ENCODE peak calls at places on chromosomes 2 and 18, in five cellular contexts. K, N, J, G and A are unnamed samples.

GRCh38 chr2:241702405-241703127 is 727 bp downstream of the ING5 start:
- DNase-seq in K (peak; percentile 69), N (peak; percentile 87), J (peak; percentile 97), G (peak; percentile 80), A (peak; percentile 92)

GRCh38 chr2:15871239-15871783 is 69.0 kb upstream of the MYCN start:
- DNase-seq in K (no peak), N (no peak), J (no peak), G (no peak), A (no peak)

GRCh38 chr2:221254281-221254680 is 317.8 kb downstream of the EPHA4 start:
- DNase-seq in K (peak; percentile 11), N (no peak), J (peak; percentile 3), G (no peak), A (no peak)

GRCh38 chr2:48362515-48362914 is 167.4 kb upstream of the STON1 start:
- DNase-seq in K (no peak), N (no peak), J (no peak), G (no peak), A (no peak)

GRCh38 chr2:28469304-28469703 is 26.6 kb upstream of the PLB1 start:
- DNase-seq in K (peak; percentile 37), N (no peak), J (no peak), G (no peak), A (no peak)

GRCh38 chr18:56238576-56238975 is 399.8 kb downstream of the TXNL1 start:
- DNase-seq in K (no peak), N (no peak), J (no peak), G (no peak), A (no peak)

GRCh38 chr2:229342376-229342775 is 71.3 kb upstream of the PID1 start:
- DNase-seq in K (peak; percentile 14), N (peak; percentile 43), J (peak; percentile 45), G (peak; percentile 7), A (peak; percentile 47)

GRCh38 chr18:21391074-21391673 is 149.1 kb downstream of the GREB1L start:
- DNase-seq in K (peak; percentile 79), N (no peak), J (peak; percentile 45), G (peak; percentile 4), A (no peak)

GRCh38 chr2:236402016-236402784 is 138.0 kb upstream of the ASB18 start:
- DNase-seq in K (no peak), N (no peak), J (no peak), G (no peak), A (no peak)

GRCh38 chr2:194087569-194087968 is 1569.5 kb upstream of the SLC39A10 start:
- DNase-seq in K (peak; percentile 1), N (no peak), J (no peak), G (no peak), A (no peak)

GRCh38 chr2:181005809-181006208 is 25.4 kb downstream of the UBE2E3 start:
- DNase-seq in K (no peak), N (no peak), J (no peak), G (no peak), A (no peak)

GRCh38 chr2:241744028-241744754 is 9.8 kb downstream of the D2HGDH start:
- DNase-seq in K (no peak), N (no peak), J (no peak), G (no peak), A (no peak)

GRCh38 chr2:25158096-25158852 is 10.1 kb downstream of the POMC start:
- DNase-seq in K (no peak), N (no peak), J (no peak), G (no peak), A (no peak)

GRCh38 chr18:43879350-43879749 is 602.1 kb upstream of the SYT4 start:
- DNase-seq in K (no peak), N (no peak), J (no peak), G (no peak), A (no peak)

GRCh38 chr2:584863-585823 is 92.1 kb downstream of the TMEM18 start:
- DNase-seq in K (no peak), N (no peak), J (no peak), G (no peak), A (no peak)

GRCh38 chr2:10162586-10163497 is 40.3 kb downstream of the RRM2 start:
- DNase-seq in K (no peak), N (no peak), J (no peak), G (no peak), A (peak; percentile 35)

GRCh38 chr2:215870986-215871385 is 142.4 kb downstream of the MREG start:
- DNase-seq in K (no peak), N (no peak), J (no peak), G (peak; percentile 15), A (no peak)

GRCh38 chr2:53028259-53028658 is 739.3 kb upstream of the CHAC2 start:
- DNase-seq in K (peak; percentile 75), N (no peak), J (peak; percentile 22), G (no peak), A (no peak)

GRCh38 chr2:192957425-192957824 is 762.7 kb upstream of the TMEFF2 start:
- DNase-seq in K (no peak), N (no peak), J (no peak), G (no peak), A (no peak)

GRCh38 chr18:79904357-79905147 is 46.9 kb downstream of the SLC66A2 start:
- DNase-seq in K (no peak), N (no peak), J (no peak), G (no peak), A (no peak)

GRCh38 chr18:50654658-50655550 is 95.0 kb downstream of the MAPK4 start:
- DNase-seq in K (no peak), N (peak; percentile 70), J (no peak), G (no peak), A (no peak)

GRCh38 chr2:116057538-116057937 is 1615.1 kb downstream of the DPP10 start:
- DNase-seq in K (no peak), N (no peak), J (no peak), G (no peak), A (no peak)

GRCh38 chr2:179768765-179769164 is 92.6 kb downstream of the ZNF385B start:
- DNase-seq in K (peak; percentile 93), N (no peak), J (no peak), G (no peak), A (no peak)

GRCh38 chr2:138086556-138086955 is 122.3 kb downstream of the HNMT start:
- DNase-seq in K (peak; percentile 72), N (no peak), J (no peak), G (no peak), A (no peak)

GRCh38 chr18:46946656-46947282 is 29.4 kb downstream of the KATNAL2 start:
- DNase-seq in K (peak; percentile 90), N (peak; percentile 81), J (peak; percentile 68), G (peak; percentile 88), A (peak; percentile 81)
- H3K4me3 ChIP-seq in K (peak overlapping the region; percentile 85), N (peak overlapping the region; percentile 59), J (no peak overlapping the region), G (peak overlapping the region; percentile 48), A (peak overlapping the region; percentile 15)

GRCh38 chr2:46548521-46549144 is 69.3 kb downstream of the TMEM247 start:
- DNase-seq in K (no peak), N (no peak), J (no peak), G (no peak), A (no peak)

GRCh38 chr2:46548103-46548486 is 68.7 kb downstream of the TMEM247 start:
- DNase-seq in K (no peak), N (peak; percentile 79), J (no peak), G (no peak), A (peak; percentile 67)

GRCh38 chr2:46547223-46548102 is 68.1 kb downstream of the TMEM247 start:
- DNase-seq in K (no peak), N (peak; percentile 76), J (no peak), G (no peak), A (no peak)

GRCh38 chr2:46550686-46551404 is 71.5 kb downstream of the TMEM247 start:
- DNase-seq in K (no peak), N (no peak), J (no peak), G (no peak), A (no peak)

DNA sequence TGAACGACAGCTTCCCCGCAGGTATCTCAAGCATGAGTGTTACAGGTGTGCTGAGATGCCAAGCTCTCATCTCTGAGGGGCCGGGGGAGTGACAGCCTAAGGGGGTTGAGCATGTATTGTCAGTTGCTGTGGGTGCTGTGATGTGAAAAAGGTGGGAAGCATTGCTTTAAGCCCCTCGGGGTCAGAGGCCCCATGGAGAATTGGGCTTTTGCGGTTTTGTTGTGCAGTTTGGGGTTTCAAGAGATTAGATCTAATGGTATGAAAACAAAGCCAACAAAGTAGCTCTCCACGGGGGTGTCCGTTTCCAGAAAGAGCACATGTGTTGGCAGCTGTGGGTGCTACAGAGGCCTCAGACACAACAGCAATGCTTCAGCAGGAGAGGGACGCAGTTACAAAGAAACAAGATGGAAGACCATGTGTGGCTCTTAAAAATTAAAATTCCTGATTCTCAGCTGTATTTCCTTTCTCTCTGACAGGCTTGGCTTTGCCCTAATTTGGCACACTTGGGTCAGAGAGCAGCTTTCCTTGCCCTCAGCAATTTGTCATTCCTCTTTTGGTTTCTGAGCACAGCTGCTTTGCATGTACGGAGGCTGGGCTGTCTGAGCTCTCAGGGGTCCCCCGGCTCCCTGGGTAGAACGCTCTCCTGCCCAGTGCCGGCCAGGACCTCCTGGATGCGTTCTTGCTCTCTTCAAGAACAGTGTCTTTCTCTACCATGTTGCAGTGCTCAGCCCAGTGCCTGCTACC is 70.0 kb downstream of the TMEM247 start:
- DNase-seq in K (no peak), N (no peak), J (no peak), G (no peak), A (no peak)
- H3K4me1 ChIP-seq in K (peaks cover 6% of the 10 kb centered on the region), N (peaks cover 98% of the 10 kb centered on the region), J (no peaks in the 10 kb centered on the region), G (peaks cover 6% of the 10 kb centered on the region), A (peaks cover 9% of the 10 kb centered on the region)

DNA sequence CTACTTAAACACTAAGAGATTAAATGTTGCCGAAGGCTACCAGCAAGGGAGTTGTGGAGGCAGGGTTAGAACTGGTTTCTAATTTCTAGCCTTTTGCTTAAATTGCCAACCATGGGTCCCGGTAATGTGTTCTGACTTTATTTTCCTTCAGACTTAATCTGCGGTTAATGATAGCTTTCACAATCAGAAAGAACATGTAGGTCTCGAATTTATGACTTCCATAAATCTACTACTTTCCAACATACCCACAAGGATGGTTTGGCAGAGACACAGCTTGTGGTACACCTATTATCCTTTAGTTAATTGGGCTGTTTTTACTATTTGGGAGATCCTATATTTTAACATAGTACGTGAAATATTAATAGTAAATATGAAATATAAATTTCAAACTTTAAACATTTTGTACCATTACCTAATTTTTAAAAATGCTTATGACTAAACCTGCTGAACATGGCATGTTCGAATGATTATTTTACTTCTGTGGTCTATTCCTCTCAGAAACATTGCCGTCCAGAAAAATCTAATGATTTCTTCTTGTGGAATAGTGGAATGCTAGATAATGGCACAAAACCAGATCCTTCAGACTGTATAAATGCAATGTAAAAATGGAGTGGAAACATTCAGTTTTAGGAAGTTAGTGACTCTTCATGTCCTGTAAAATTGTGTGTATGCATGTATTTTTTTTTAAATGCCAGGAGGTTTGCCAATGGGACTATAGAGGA is 41.3 kb downstream of the PARD3B start:
- DNase-seq in K (peak; percentile 70), N (no peak), J (no peak), G (no peak), A (no peak)
- H3K9me3 ChIP-seq in K (no peaks in the 10 kb centered on the region), N (peaks cover 10% of the 10 kb centered on the region), J (no peaks in the 10 kb centered on the region), G (no peaks in the 10 kb centered on the region), A (peaks cover 8% of the 10 kb centered on the region)

DNA sequence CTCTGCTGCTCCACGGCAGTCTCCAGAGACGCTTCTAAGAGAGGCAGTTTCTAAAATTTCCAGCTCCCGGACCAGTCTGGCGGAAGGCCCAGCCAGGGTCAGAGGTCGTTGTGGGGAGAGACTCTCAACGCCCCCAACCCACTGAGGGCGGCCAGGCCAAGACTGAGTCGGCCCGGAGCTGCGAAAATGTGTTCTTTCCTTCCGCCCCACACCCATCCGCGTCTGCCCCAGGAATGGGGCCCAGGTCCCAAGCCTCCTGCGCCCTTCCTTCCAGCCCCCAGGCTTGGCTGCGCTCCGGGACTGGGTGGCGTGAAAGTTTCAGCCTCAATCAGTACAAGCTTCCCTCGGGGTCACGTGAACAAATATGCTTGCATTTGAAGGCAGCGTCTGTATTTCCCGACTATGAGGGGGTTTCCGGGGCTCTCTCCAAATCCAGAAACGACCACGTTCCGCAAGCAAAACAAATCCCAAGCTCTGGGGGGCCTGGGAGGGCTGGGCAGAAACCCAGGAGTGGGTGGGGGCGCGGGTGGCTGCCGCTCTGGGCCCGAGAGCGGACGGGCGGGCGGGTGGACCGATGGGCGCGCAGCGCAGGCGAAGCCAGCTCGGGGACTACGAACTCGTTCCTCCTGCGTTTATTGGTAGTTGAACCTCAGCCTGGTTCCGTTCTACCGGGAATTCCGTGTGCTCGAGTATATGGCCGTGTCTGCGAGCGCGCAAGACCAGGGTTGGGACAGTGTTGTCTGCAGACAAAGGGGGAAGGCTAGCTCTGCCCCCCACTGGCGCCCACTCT is 3.3 kb downstream of the HOXD3 start:
- DNase-seq in K (peak; percentile 81), N (no peak), J (no peak), G (no peak), A (no peak)
- H3K4me3 ChIP-seq in K (no peak overlapping the region), N (peak overlapping the region; percentile 32), J (no peak overlapping the region), G (no peak overlapping the region), A (no peak overlapping the region)